ENCODE peak calls at places on chromosomes 16 and 17, in eight cellular contexts. L is GM04504, G is stomach, J is mucosa of gallbladder, U is OCI-M1, W is mucosa of descending colon, S is AG08395, Z is hypothalamus. A is an unnamed sample.

GRCh38 chr17:51673066-51673465 is 412.7 kb downstream of the UTP18 start:
- DNase-seq in W (no peak), L (no peak), S (no peak), U (no peak), Z (no peak), J (no peak), G (no peak), A (no peak)

GRCh38 chr16:12565423-12565822 is 238.3 kb downstream of the CPPED1 start:
- DNase-seq in W (no peak), G (no peak), L (no peak), S (no peak), Z (no peak), U (no peak), J (no peak), A (no peak)

GRCh38 chr17:76379646-76380376 is 4.6 kb upstream of the SPHK1 start:
- DNase-seq in J (no peak), G (no peak), Z (no peak), L (no peak), S (no peak), U (no peak), W (no peak), A (no peak)

GRCh38 chr17:2406271-2406902 is 5.5 kb upstream of the MNT start:
- DNase-seq in S (no peak), G (peak; percentile 50), Z (no peak), J (no peak), W (peak; percentile 80), L (no peak), U (no peak), A (no peak)

GRCh38 chr17:79038545-79039135 is 14.7 kb downstream of the C1QTNF1 start:
- DNase-seq in Z (no peak), L (peak; percentile 96), U (no peak), S (peak; percentile 95), G (no peak), W (peak; percentile 20), J (no peak), A (no peak)

GRCh38 chr17:81513669-81514484 is 1.3 kb upstream of the ACTG1 start:
- DNase-seq in J (peak; percentile 68), U (no peak), G (peak; percentile 80), L (no peak), W (peak; percentile 81), Z (no peak), S (peak; percentile 54), A (peak; percentile 71)

GRCh38 chr16:21005008-21005407 is 104.4 kb downstream of the LYRM1 start:
- DNase-seq in G (no peak), L (no peak), S (no peak), J (no peak), Z (no peak), W (no peak), U (no peak), A (no peak)

GRCh38 chr16:10339777-10340752 is 45.8 kb upstream of the ATF7IP2 start:
- DNase-seq in Z (no peak), G (no peak), W (no peak), L (no peak), U (peak; percentile 84), J (no peak), S (no peak), A (no peak)

GRCh38 chr16:4328580-4329353 is 12.9 kb downstream of the GLIS2 start:
- DNase-seq in S (no peak), J (no peak), Z (no peak), L (no peak), W (no peak), U (no peak), G (no peak), A (no peak)

GRCh38 chr16:66026211-66026610 is 340.3 kb upstream of the CDH5 start:
- DNase-seq in J (no peak), Z (no peak), G (no peak), L (no peak), S (no peak), W (no peak), U (peak; percentile 21), A (peak; percentile 47)

GRCh38 chr17:14310584-14310983 is 9.7 kb downstream of the HS3ST3B1 start:
- DNase-seq in Z (no peak), L (no peak), S (no peak), W (no peak), G (no peak), U (no peak), J (no peak), A (no peak)

GRCh38 chr16:82195917-82196494 is 26.0 kb upstream of the MPHOSPH6 start:
- DNase-seq in J (no peak), S (no peak), U (no peak), W (no peak), L (no peak), G (no peak), Z (no peak), A (peak; percentile 59)

GRCh38 chr17:935485-935884 is 44.1 kb downstream of the NXN start:
- DNase-seq in L (no peak), Z (no peak), U (no peak), S (no peak), J (no peak), G (no peak), W (no peak), A (no peak)

GRCh38 chr16:57614546-57615343 is 13.7 kb upstream of the ADGRG1 start:
- DNase-seq in W (no peak), J (no peak), U (no peak), S (no peak), L (no peak), Z (no peak), G (peak; percentile 25), A (no peak)

GRCh38 chr16:87487361-87487924 is 5.4 kb downstream of the ZCCHC14 start:
- DNase-seq in Z (no peak), L (no peak), W (peak; percentile 88), U (no peak), S (peak; percentile 21), G (peak; percentile 79), J (peak; percentile 75), A (peak; percentile 43)

GRCh38 chr17:77916771-77917481 is 41.6 kb upstream of the TNRC6C start:
- DNase-seq in G (no peak), W (no peak), S (no peak), U (peak; percentile 62), J (no peak), L (no peak), Z (no peak), A (no peak)

GRCh38 chr17:1703063-1703462 is 7.1 kb downstream of the TLCD2 start:
- DNase-seq in Z (no peak), S (no peak), U (no peak), W (no peak), L (no peak), G (no peak), J (no peak), A (no peak)

GRCh38 chr16:8376430-8376829 is 213.9 kb downstream of the TMEM114 start:
- DNase-seq in W (no peak), S (no peak), J (no peak), U (no peak), L (no peak), Z (no peak), G (no peak), A (no peak)

GRCh38 chr17:17751489-17751995 is 70.3 kb downstream of the RAI1 start:
- DNase-seq in L (no peak), W (no peak), G (no peak), Z (no peak), U (no peak), J (no peak), S (no peak), A (no peak)